ENCODE peak calls at places on chromosomes 3 and 15, in four cellular contexts. One of them, this sample, is unnamed.

GRCh38 chr15:79644091-79644490 is 212.0 kb downstream of the MINAR1 start:
- DNase-seq in endothelial cell of umbilical vein: peak; percentile 93
- DNase-seq in fibroblast of lung: peak; percentile 84
- DNase-seq in thyroid gland: no peak
- DNase-seq in this sample: peak; percentile 46

GRCh38 chr15:31471731-31472430 is 145.2 kb downstream of the KLF13 start:
- DNase-seq in endothelial cell of umbilical vein: no peak
- DNase-seq in fibroblast of lung: peak; percentile 97
- DNase-seq in thyroid gland: no peak
- DNase-seq in this sample: peak; percentile 84

GRCh38 chr3:55468251-55468650 is 18.9 kb downstream of the WNT5A start:
- DNase-seq in endothelial cell of umbilical vein: no peak
- DNase-seq in fibroblast of lung: peak; percentile 90
- DNase-seq in thyroid gland: no peak
- DNase-seq in this sample: peak; percentile 45

GRCh38 chr15:55033574-55033973 is 163.2 kb downstream of the RSL24D1 start:
- DNase-seq in endothelial cell of umbilical vein: no peak
- DNase-seq in fibroblast of lung: no peak
- DNase-seq in thyroid gland: no peak
- DNase-seq in this sample: no peak

GRCh38 chr15:66261056-66261455 is 7.5 kb upstream of the MEGF11 start:
- DNase-seq in endothelial cell of umbilical vein: no peak
- DNase-seq in fibroblast of lung: no peak
- DNase-seq in thyroid gland: no peak
- DNase-seq in this sample: no peak

GRCh38 chr15:88246666-88247446 is 9.7 kb downstream of the NTRK3 start:
- DNase-seq in endothelial cell of umbilical vein: peak; percentile 50
- DNase-seq in fibroblast of lung: peak; percentile 50
- DNase-seq in thyroid gland: peak; percentile 70
- DNase-seq in this sample: peak; percentile 67

GRCh38 chr3:58306662-58307286 is 454 bp downstream of the HTD2 start:
- DNase-seq in endothelial cell of umbilical vein: peak; percentile 40
- DNase-seq in fibroblast of lung: peak; percentile 41
- DNase-seq in thyroid gland: peak; percentile 48
- DNase-seq in this sample: peak; percentile 65

GRCh38 chr15:67433495-67434099 is 87.3 kb upstream of the C15orf61 start:
- DNase-seq in endothelial cell of umbilical vein: peak; percentile 66
- DNase-seq in fibroblast of lung: peak; percentile 41
- DNase-seq in thyroid gland: peak; percentile 49
- DNase-seq in this sample: peak; percentile 62

GRCh38 chr15:101277038-101277822 is at the start of gene SELENOS:
- DNase-seq in endothelial cell of umbilical vein: peak; percentile 89
- DNase-seq in fibroblast of lung: peak; percentile 86
- DNase-seq in thyroid gland: peak; percentile 93
- DNase-seq in this sample: peak; percentile 89

GRCh38 chr3:16073218-16073617 is 101.3 kb upstream of the GALNT15 start:
- DNase-seq in endothelial cell of umbilical vein: no peak
- DNase-seq in fibroblast of lung: no peak
- DNase-seq in thyroid gland: no peak
- DNase-seq in this sample: peak; percentile 40

GRCh38 chr3:126676919-126677705 is 22.2 kb upstream of the TXNRD3 start:
- DNase-seq in endothelial cell of umbilical vein: no peak
- DNase-seq in fibroblast of lung: peak; percentile 24
- DNase-seq in thyroid gland: no peak
- DNase-seq in this sample: peak; percentile 16

GRCh38 chr3:54507876-54508460 is 385.6 kb downstream of the CACNA2D3 start:
- DNase-seq in endothelial cell of umbilical vein: no peak
- DNase-seq in fibroblast of lung: no peak
- DNase-seq in thyroid gland: no peak
- DNase-seq in this sample: no peak

GRCh38 chr3:197891-198491 is 1.4 kb downstream of the CHL1 start:
- DNase-seq in endothelial cell of umbilical vein: no peak
- DNase-seq in fibroblast of lung: no peak
- DNase-seq in thyroid gland: no peak
- DNase-seq in this sample: no peak

GRCh38 chr3:44915702-44916438 is 41.5 kb downstream of the TGM4 start:
- DNase-seq in endothelial cell of umbilical vein: no peak
- DNase-seq in fibroblast of lung: no peak
- DNase-seq in thyroid gland: no peak
- DNase-seq in this sample: peak; percentile 83

GRCh38 chr3:88219138-88219792 is 69.5 kb downstream of the C3orf38 start:
- DNase-seq in endothelial cell of umbilical vein: peak; percentile 3
- DNase-seq in fibroblast of lung: peak; percentile 61
- DNase-seq in thyroid gland: peak; percentile 70
- DNase-seq in this sample: peak; percentile 59

GRCh38 chr15:57118013-57118799 is 199.8 kb downstream of the TCF12 start:
- DNase-seq in endothelial cell of umbilical vein: peak; percentile 81
- DNase-seq in fibroblast of lung: peak; percentile 57
- DNase-seq in thyroid gland: no peak
- DNase-seq in this sample: peak; percentile 55

GRCh38 chr3:5678248-5678647 is 490.7 kb downstream of the EDEM1 start:
- DNase-seq in endothelial cell of umbilical vein: no peak
- DNase-seq in fibroblast of lung: no peak
- DNase-seq in thyroid gland: no peak
- DNase-seq in this sample: no peak

GRCh38 chr3:102174832-102175374 is 259.9 kb upstream of the ZPLD1 start:
- DNase-seq in endothelial cell of umbilical vein: peak; percentile 75
- DNase-seq in fibroblast of lung: peak; percentile 60
- DNase-seq in thyroid gland: no peak
- DNase-seq in this sample: no peak

GRCh38 chr3:26233374-26233773 is 389.2 kb upstream of the LRRC3B start:
- DNase-seq in endothelial cell of umbilical vein: no peak
- DNase-seq in fibroblast of lung: no peak
- DNase-seq in thyroid gland: no peak
- DNase-seq in this sample: no peak

GRCh38 chr3:104740874-104741273 is 625.8 kb upstream of the ALCAM start:
- DNase-seq in endothelial cell of umbilical vein: no peak
- DNase-seq in fibroblast of lung: no peak
- DNase-seq in thyroid gland: no peak
- DNase-seq in this sample: no peak

GRCh38 chr3:171054231-171054630 is 27.7 kb upstream of the SLC2A2 start:
- DNase-seq in endothelial cell of umbilical vein: no peak
- DNase-seq in fibroblast of lung: no peak
- DNase-seq in thyroid gland: no peak
- DNase-seq in this sample: no peak

GRCh38 chr3:143531101-143531500 is 317.2 kb downstream of the SLC9A9 start:
- DNase-seq in endothelial cell of umbilical vein: no peak
- DNase-seq in fibroblast of lung: no peak
- DNase-seq in thyroid gland: no peak
- DNase-seq in this sample: no peak

GRCh38 chr3:168506589-168506988 is 410.9 kb upstream of the GOLIM4 start:
- DNase-seq in endothelial cell of umbilical vein: no peak
- DNase-seq in fibroblast of lung: no peak
- DNase-seq in thyroid gland: no peak
- DNase-seq in this sample: no peak

GRCh38 chr3:129936757-129937156 is 37.8 kb upstream of the TRH start:
- DNase-seq in endothelial cell of umbilical vein: peak; percentile 60
- DNase-seq in fibroblast of lung: peak; percentile 92
- DNase-seq in thyroid gland: peak; percentile 34
- DNase-seq in this sample: peak; percentile 18

GRCh38 chr3:119557874-119558264 is 1.5 kb downstream of the CD80 start:
- DNase-seq in endothelial cell of umbilical vein: no peak
- DNase-seq in fibroblast of lung: no peak
- DNase-seq in thyroid gland: no peak
- DNase-seq in this sample: no peak

GRCh38 chr3:38651153-38651789 is 1.8 kb upstream of the SCN5A start:
- DNase-seq in endothelial cell of umbilical vein: peak; percentile 71
- DNase-seq in fibroblast of lung: peak; percentile 35
- DNase-seq in thyroid gland: peak; percentile 67
- DNase-seq in this sample: peak; percentile 45

GRCh38 chr3:186754006-186754405 is 29.4 kb upstream of the EIF4A2 start:
- DNase-seq in endothelial cell of umbilical vein: no peak
- DNase-seq in fibroblast of lung: no peak
- DNase-seq in thyroid gland: no peak
- DNase-seq in this sample: no peak

GRCh38 chr3:50345586-50345985 is at the start of gene ZMYND10:
- DNase-seq in endothelial cell of umbilical vein: no peak
- DNase-seq in fibroblast of lung: no peak
- DNase-seq in thyroid gland: peak; percentile 61
- DNase-seq in this sample: no peak
- H3K4me3 ChIP-seq in endothelial cell of umbilical vein: no peak within 1 kb of the TSS
- H3K4me3 ChIP-seq in fibroblast of lung: peak within 1 kb of the TSS; percentile 57
- H3K4me3 ChIP-seq in thyroid gland: no peak within 1 kb of the TSS
- H3K4me3 ChIP-seq in this sample: peak within 1 kb of the TSS; percentile 74

DNA sequence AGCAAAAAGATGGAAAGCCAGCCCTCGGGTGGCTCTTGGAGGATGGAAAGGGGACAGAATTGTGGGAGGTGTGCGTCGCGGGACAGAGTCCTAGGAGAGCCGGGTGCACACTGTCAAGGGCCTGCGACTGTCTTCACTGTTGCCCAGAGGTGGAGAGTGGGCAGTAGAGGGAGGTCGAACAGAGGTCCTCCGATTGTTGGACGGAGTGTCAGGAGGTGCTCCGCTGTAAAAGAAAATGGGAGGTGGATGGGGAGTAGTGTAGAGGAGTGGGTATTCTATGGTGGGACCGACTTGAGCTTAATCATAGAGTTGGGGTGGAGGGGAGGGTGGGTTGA is 43.3 kb downstream of the EPHB3 start:
- DNase-seq in endothelial cell of umbilical vein: no peak
- DNase-seq in fibroblast of lung: no peak
- DNase-seq in thyroid gland: no peak
- DNase-seq in this sample: no peak
- H3K4me3 ChIP-seq in endothelial cell of umbilical vein: no peak overlapping the region
- H3K4me3 ChIP-seq in fibroblast of lung: no peak overlapping the region
- H3K4me3 ChIP-seq in thyroid gland: no peak overlapping the region
- H3K4me3 ChIP-seq in this sample: no peak overlapping the region

DNA sequence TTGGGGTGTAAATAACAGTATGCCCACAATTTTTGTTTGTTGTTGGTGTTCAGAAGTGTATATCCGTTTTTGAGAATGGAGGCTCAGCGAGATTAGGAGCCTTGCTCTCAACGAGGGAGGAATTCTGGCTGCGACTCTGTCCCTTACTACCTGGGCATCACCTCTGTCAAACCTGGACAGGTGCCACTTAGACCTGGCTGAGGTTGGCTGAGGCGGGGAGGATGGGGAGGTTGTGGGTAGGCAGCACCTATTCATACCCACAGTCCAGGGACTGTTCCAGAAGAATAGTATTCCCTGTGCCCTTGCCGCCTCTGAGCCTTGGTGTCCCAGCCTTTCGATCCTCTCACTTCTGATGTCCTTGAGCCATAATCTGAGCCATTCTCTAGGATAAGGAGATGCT is 99.9 kb downstream of the LINGO1 start:
- DNase-seq in endothelial cell of umbilical vein: no peak
- DNase-seq in fibroblast of lung: no peak
- DNase-seq in thyroid gland: no peak
- DNase-seq in this sample: no peak
- H3K4me3 ChIP-seq in endothelial cell of umbilical vein: no peak overlapping the region
- H3K4me3 ChIP-seq in fibroblast of lung: no peak overlapping the region
- H3K4me3 ChIP-seq in thyroid gland: no peak overlapping the region
- H3K4me3 ChIP-seq in this sample: no peak overlapping the region

DNA sequence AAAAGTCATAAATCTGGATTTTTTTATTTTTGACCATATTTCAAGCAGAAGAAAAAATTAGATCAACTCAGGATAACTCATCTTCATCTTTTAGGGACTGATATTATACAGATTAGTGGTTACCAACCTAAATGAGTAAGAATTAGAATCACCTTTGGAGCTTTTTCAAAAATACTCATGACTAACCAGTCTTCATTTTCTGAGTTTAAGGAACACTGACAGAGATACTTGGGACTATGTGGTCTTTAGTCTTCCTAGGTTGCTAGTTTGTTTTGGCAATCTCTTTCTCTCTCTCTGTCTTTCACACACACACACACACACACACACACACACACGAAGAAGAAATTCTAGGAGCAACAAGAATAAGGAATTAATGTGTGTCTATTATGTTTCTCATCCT is 50.1 kb downstream of the TMOD3 start:
- DNase-seq in endothelial cell of umbilical vein: no peak
- DNase-seq in fibroblast of lung: peak; percentile 81
- DNase-seq in thyroid gland: no peak
- DNase-seq in this sample: peak; percentile 43
- H3K4me3 ChIP-seq in endothelial cell of umbilical vein: no peak overlapping the region
- H3K4me3 ChIP-seq in fibroblast of lung: no peak overlapping the region
- H3K4me3 ChIP-seq in thyroid gland: no peak overlapping the region
- H3K4me3 ChIP-seq in this sample: peak overlapping the region; percentile 55

GRCh38 chr15:90883971-90884718 is at the start of gene FES:
- DNase-seq in endothelial cell of umbilical vein: peak; percentile 76
- DNase-seq in fibroblast of lung: peak; percentile 47
- DNase-seq in thyroid gland: peak; percentile 67
- DNase-seq in this sample: peak; percentile 56

GRCh38 chr15:90885432-90886290 is 1.4 kb downstream of the FES start:
- DNase-seq in endothelial cell of umbilical vein: peak; percentile 72
- DNase-seq in fibroblast of lung: peak; percentile 42
- DNase-seq in thyroid gland: peak; percentile 76
- DNase-seq in this sample: peak; percentile 64

GRCh38 chr15:90887037-90887481 is 2.8 kb downstream of the FES start:
- DNase-seq in endothelial cell of umbilical vein: no peak
- DNase-seq in fibroblast of lung: no peak
- DNase-seq in thyroid gland: no peak
- DNase-seq in this sample: no peak

GRCh38 chr15:90884719-90885431 is 571 bp downstream of the FES start:
- DNase-seq in endothelial cell of umbilical vein: peak; percentile 31
- DNase-seq in fibroblast of lung: no peak
- DNase-seq in thyroid gland: no peak
- DNase-seq in this sample: peak; percentile 10

GRCh38 chr15:90886291-90886614 is 1.9 kb downstream of the FES start:
- DNase-seq in endothelial cell of umbilical vein: no peak
- DNase-seq in fibroblast of lung: no peak
- DNase-seq in thyroid gland: no peak
- DNase-seq in this sample: no peak
- H3K4me3 ChIP-seq in endothelial cell of umbilical vein: no peak overlapping the region
- H3K4me3 ChIP-seq in fibroblast of lung: no peak overlapping the region
- H3K4me3 ChIP-seq in thyroid gland: no peak overlapping the region
- H3K4me3 ChIP-seq in this sample: peak overlapping the region; percentile 7

GRCh38 chr3:32868719-32869512 is 51.1 kb downstream of the TRIM71 start:
- DNase-seq in endothelial cell of umbilical vein: no peak
- DNase-seq in fibroblast of lung: no peak
- DNase-seq in thyroid gland: no peak
- DNase-seq in this sample: no peak

GRCh38 chr3:32870373-32871091 is 52.7 kb downstream of the TRIM71 start:
- DNase-seq in endothelial cell of umbilical vein: no peak
- DNase-seq in fibroblast of lung: no peak
- DNase-seq in thyroid gland: no peak
- DNase-seq in this sample: no peak

GRCh38 chr3:32866533-32866932 is 48.7 kb downstream of the TRIM71 start:
- DNase-seq in endothelial cell of umbilical vein: no peak
- DNase-seq in fibroblast of lung: no peak
- DNase-seq in thyroid gland: no peak
- DNase-seq in this sample: no peak

GRCh38 chr3:32869513-32870047 is 51.8 kb downstream of the TRIM71 start:
- DNase-seq in endothelial cell of umbilical vein: no peak
- DNase-seq in fibroblast of lung: no peak
- DNase-seq in thyroid gland: no peak
- DNase-seq in this sample: no peak

DNA sequence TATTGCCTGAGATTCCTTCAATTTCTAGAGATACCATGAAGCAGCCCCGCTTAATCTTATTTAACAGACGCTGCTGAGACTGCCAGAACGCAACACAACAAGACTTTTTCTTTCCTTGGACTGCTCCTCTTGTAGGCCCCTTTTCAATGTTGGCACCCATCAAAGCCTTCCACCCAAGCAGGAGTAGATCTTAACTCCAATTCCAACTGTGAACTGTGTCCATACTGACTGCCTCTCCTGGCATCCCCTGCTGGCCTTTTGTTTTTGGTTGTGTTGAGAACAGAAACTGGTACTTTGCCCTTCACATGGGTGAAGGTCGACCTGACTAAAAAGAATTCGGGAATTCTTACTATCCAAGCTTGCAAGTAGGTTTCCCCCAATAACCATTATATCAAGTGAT is 50.2 kb downstream of the TRIM71 start:
- DNase-seq in endothelial cell of umbilical vein: no peak
- DNase-seq in fibroblast of lung: no peak
- DNase-seq in thyroid gland: no peak
- DNase-seq in this sample: no peak
- H3K4me3 ChIP-seq in endothelial cell of umbilical vein: no peak overlapping the region
- H3K4me3 ChIP-seq in fibroblast of lung: no peak overlapping the region
- H3K4me3 ChIP-seq in thyroid gland: no peak overlapping the region
- H3K4me3 ChIP-seq in this sample: no peak overlapping the region